ENCODE peak calls at places on chromosome 1, in five cellular contexts. J, U, Y, W and Q are unnamed samples.

GRCh38 chr1:30744060-30744756 is 13.4 kb downstream of the LAPTM5 start:
- DNase-seq in Y (peak; percentile 41), U (peak; percentile 67), J (no peak), W (no peak), Q (no peak)

GRCh38 chr1:196115641-196116040 is 492.6 kb downstream of the KCNT2 start:
- DNase-seq in J (peak; percentile 48), U (no peak), W (peak; percentile 74), Y (peak; percentile 75), Q (no peak)

GRCh38 chr1:6923012-6923805 is 138.0 kb downstream of the CAMTA1 start:
- DNase-seq in U (no peak), Y (no peak), J (no peak), W (no peak), Q (no peak)

GRCh38 chr1:212062832-212063438 is 27.4 kb downstream of the DTL start:
- DNase-seq in J (peak; percentile 63), Y (peak; percentile 60), U (no peak), W (peak; percentile 77), Q (peak; percentile 43)

GRCh38 chr1:201685485-201685884 is 143.5 kb upstream of the IPO9 start:
- DNase-seq in Y (no peak), W (no peak), U (no peak), J (no peak), Q (no peak)

GRCh38 chr1:64508521-64509096 is 38.7 kb downstream of the CACHD1 start:
- DNase-seq in U (no peak), Y (no peak), W (no peak), J (no peak), Q (no peak)

GRCh38 chr1:67605209-67605780 is 79.7 kb upstream of the GADD45A start:
- DNase-seq in J (no peak), W (no peak), Y (no peak), U (no peak), Q (no peak)

GRCh38 chr1:169160845-169161511 is 54.5 kb downstream of the ATP1B1 start:
- DNase-seq in Y (no peak), J (no peak), U (no peak), W (no peak), Q (no peak)

GRCh38 chr1:164602480-164603093 is 43.6 kb downstream of the PBX1 start:
- DNase-seq in Y (peak; percentile 58), U (no peak), J (peak; percentile 59), W (peak; percentile 89), Q (peak; percentile 30)

GRCh38 chr1:151991663-151992344 is 1.9 kb downstream of the S100A10 start:
- DNase-seq in W (no peak), Y (no peak), J (no peak), U (no peak), Q (no peak)

GRCh38 chr1:8137406-8138244 is 111.5 kb upstream of the ERRFI1 start:
- DNase-seq in J (no peak), U (no peak), W (no peak), Y (peak; percentile 91), Q (no peak)

GRCh38 chr1:226381226-226381998 is 26.5 kb downstream of the PARP1 start:
- DNase-seq in Y (no peak), J (no peak), W (no peak), U (no peak), Q (no peak)

GRCh38 chr1:53956308-53957168 is 10.4 kb downstream of the LRRC42 start:
- DNase-seq in Y (no peak), W (no peak), U (no peak), J (no peak), Q (no peak)

GRCh38 chr1:47764461-47765046 is 232.6 kb downstream of the TRABD2B start:
- DNase-seq in W (no peak), Y (no peak), U (no peak), J (no peak), Q (no peak)

GRCh38 chr1:207002731-207003146 is 29.8 kb downstream of the C1orf116 start:
- DNase-seq in Y (no peak), J (no peak), W (no peak), U (no peak), Q (no peak)

GRCh38 chr1:117271959-117272358 is 61.2 kb upstream of the VTCN1 start:
- DNase-seq in J (no peak), Y (no peak), U (no peak), W (no peak), Q (no peak)

GRCh38 chr1:63363014-63363413 is 4.4 kb upstream of the ALG6 start:
- DNase-seq in U (no peak), W (no peak), J (no peak), Y (no peak), Q (no peak)

GRCh38 chr1:3368711-3369436 is 85.6 kb upstream of the ARHGEF16 start:
- DNase-seq in U (no peak), Y (peak; percentile 31), W (no peak), J (no peak), Q (no peak)